ENCODE peak calls at places on chromosomes 12 and 14, in four cellular contexts. One of them, this sample, is unnamed.

GRCh38 chr12:46657416-46658411 is 168.1 kb downstream of the SLC38A4 start:
- DNase-seq in HepG2: no peak
- DNase-seq in K562: peak
- DNase-seq in WTC11: no peak
- DNase-seq in this sample: no peak

GRCh38 chr14:22151091-22151490 is 437.9 kb downstream of the DAD1 start:
- DNase-seq in K562: no peak
- DNase-seq in HepG2: no peak
- DNase-seq in WTC11: no peak
- DNase-seq in this sample: no peak

GRCh38 chr14:104280902-104281767 is 142.7 kb downstream of the KIF26A start:
- DNase-seq in WTC11: peak
- DNase-seq in K562: no peak
- DNase-seq in HepG2: no peak
- DNase-seq in this sample: no peak

GRCh38 chr12:106739815-106740552 is 34.5 kb upstream of the RIC8B start:
- DNase-seq in K562: peak
- DNase-seq in HepG2: no peak
- DNase-seq in WTC11: no peak
- DNase-seq in this sample: no peak

GRCh38 chr14:64758025-64758521 is 53.8 kb downstream of the PLEKHG3 start:
- DNase-seq in WTC11: no peak
- DNase-seq in HepG2: no peak
- DNase-seq in K562: no peak
- DNase-seq in this sample: no peak

GRCh38 chr14:74240794-74241610 is 1.8 kb downstream of the VSX2 start:
- DNase-seq in HepG2: no peak
- DNase-seq in WTC11: peak
- DNase-seq in K562: no peak
- DNase-seq in this sample: peak

GRCh38 chr14:22650960-22651521 is 6.9 kb upstream of the OR6J1 start:
- DNase-seq in WTC11: no peak
- DNase-seq in HepG2: no peak
- DNase-seq in K562: peak
- DNase-seq in this sample: no peak

GRCh38 chr14:34324363-34324795 is 137.7 kb downstream of the SPTSSA start:
- DNase-seq in WTC11: no peak
- DNase-seq in HepG2: peak
- DNase-seq in K562: peak
- DNase-seq in this sample: peak

GRCh38 chr14:92914087-92914656 is 8.8 kb upstream of the CHGA start:
- DNase-seq in WTC11: peak
- DNase-seq in K562: peak
- DNase-seq in HepG2: peak
- DNase-seq in this sample: no peak

GRCh38 chr14:92603309-92604257 is 90.0 kb downstream of the RIN3 start:
- DNase-seq in HepG2: no peak
- DNase-seq in WTC11: no peak
- DNase-seq in K562: no peak
- DNase-seq in this sample: no peak

GRCh38 chr12:571795-572531 is 91.3 kb downstream of the NINJ2 start:
- DNase-seq in K562: no peak
- DNase-seq in WTC11: no peak
- DNase-seq in HepG2: peak
- DNase-seq in this sample: no peak

GRCh38 chr14:105387530-105387922 is 10.8 kb upstream of the TEX22 start:
- DNase-seq in HepG2: no peak
- DNase-seq in K562: no peak
- DNase-seq in WTC11: no peak
- DNase-seq in this sample: no peak

GRCh38 chr14:99636487-99636886 is 8.4 kb upstream of the HHIPL1 start:
- DNase-seq in HepG2: no peak
- DNase-seq in WTC11: no peak
- DNase-seq in K562: no peak
- DNase-seq in this sample: no peak

GRCh38 chr14:101944451-101944850 is 19.9 kb upstream of the DYNC1H1 start:
- DNase-seq in WTC11: no peak
- DNase-seq in HepG2: no peak
- DNase-seq in K562: no peak
- DNase-seq in this sample: no peak

GRCh38 chr14:70735043-70735442 is 74.3 kb downstream of the MAP3K9 start:
- DNase-seq in K562: no peak
- DNase-seq in HepG2: no peak
- DNase-seq in WTC11: no peak
- DNase-seq in this sample: peak

GRCh38 chr12:30021046-30021833 is 237.5 kb upstream of the TMTC1 start:
- DNase-seq in WTC11: no peak
- DNase-seq in HepG2: no peak
- DNase-seq in K562: no peak
- DNase-seq in this sample: no peak

GRCh38 chr12:116892318-116892717 is 11.1 kb upstream of the HRK start:
- DNase-seq in K562: peak
- DNase-seq in WTC11: no peak
- DNase-seq in HepG2: no peak
- DNase-seq in this sample: no peak

GRCh38 chr14:100790785-100791667 is 34.9 kb upstream of the MEG3 start:
- DNase-seq in HepG2: no peak
- DNase-seq in K562: peak
- DNase-seq in WTC11: no peak
- DNase-seq in this sample: no peak

GRCh38 chr12:96233168-96233567 is 39.0 kb downstream of the ELK3 start:
- DNase-seq in HepG2: no peak
- DNase-seq in K562: no peak
- DNase-seq in WTC11: no peak
- DNase-seq in this sample: no peak

GRCh38 chr12:41141076-41141475 is 47.0 kb upstream of the PDZRN4 start:
- DNase-seq in HepG2: no peak
- DNase-seq in K562: no peak
- DNase-seq in WTC11: no peak
- DNase-seq in this sample: no peak

GRCh38 chr14:101232340-101233015 is 328.8 kb upstream of the DIO3 start:
- DNase-seq in WTC11: no peak
- DNase-seq in HepG2: no peak
- DNase-seq in K562: no peak
- DNase-seq in this sample: no peak

GRCh38 chr12:121738340-121738858 is 25.8 kb downstream of the TMEM120B start:
- DNase-seq in K562: peak
- DNase-seq in WTC11: no peak
- DNase-seq in HepG2: no peak
- DNase-seq in this sample: peak

GRCh38 chr14:43479751-43480150 is 1027.3 kb downstream of the FSCB start:
- DNase-seq in K562: no peak
- DNase-seq in HepG2: no peak
- DNase-seq in WTC11: no peak
- DNase-seq in this sample: no peak
- TF ChIP-seq FOXJ3 in K562: no peak
- TF ChIP-seq FOXJ3 in HepG2: no peak
- TF ChIP-seq FOXJ3 in WTC11: no peak
- TF ChIP-seq FOXJ3 in this sample: no peak

GRCh38 chr12:54009171-54010052 is 627 bp downstream of the HOXC8 start:
- DNase-seq in WTC11: no peak
- DNase-seq in K562: no peak
- DNase-seq in HepG2: no peak
- DNase-seq in this sample: peak

GRCh38 chr12:54010972-54011664 is 2.3 kb downstream of the HOXC8 start:
- DNase-seq in K562: no peak
- DNase-seq in HepG2: no peak
- DNase-seq in WTC11: no peak
- DNase-seq in this sample: no peak

GRCh38 chr12:54008260-54008552 is 579 bp upstream of the HOXC8 start:
- DNase-seq in HepG2: no peak
- DNase-seq in WTC11: no peak
- DNase-seq in K562: no peak
- DNase-seq in this sample: no peak

GRCh38 chr12:54011665-54012532 is 3.1 kb downstream of the HOXC8 start:
- DNase-seq in WTC11: no peak
- DNase-seq in K562: peak
- DNase-seq in HepG2: no peak
- DNase-seq in this sample: no peak

GRCh38 chr12:54010053-54010971 is 1.5 kb downstream of the HOXC8 start:
- DNase-seq in WTC11: no peak
- DNase-seq in HepG2: no peak
- DNase-seq in K562: no peak
- DNase-seq in this sample: no peak
- TF ChIP-seq FOXJ3 in WTC11: no peak
- TF ChIP-seq FOXJ3 in HepG2: no peak
- TF ChIP-seq FOXJ3 in K562: no peak
- TF ChIP-seq FOXJ3 in this sample: no peak

GRCh38 chr14:63203618-63204406 is 431 bp upstream of the RHOJ start:
- DNase-seq in HepG2: peak
- DNase-seq in WTC11: peak
- DNase-seq in K562: peak
- DNase-seq in this sample: peak
- TF ChIP-seq FOXJ3 in HepG2: peak
- TF ChIP-seq FOXJ3 in WTC11: no peak
- TF ChIP-seq FOXJ3 in K562: no peak
- TF ChIP-seq FOXJ3 in this sample: no peak

GRCh38 chr12:110281549-110282342 is 699 bp downstream of the ATP2A2 start:
- DNase-seq in WTC11: peak
- DNase-seq in K562: peak
- DNase-seq in HepG2: no peak
- DNase-seq in this sample: peak

GRCh38 chr12:110282343-110282860 is 1.4 kb downstream of the ATP2A2 start:
- DNase-seq in WTC11: no peak
- DNase-seq in K562: no peak
- DNase-seq in HepG2: no peak
- DNase-seq in this sample: no peak

GRCh38 chr12:110280784-110281548 is at the start of gene ATP2A2:
- DNase-seq in WTC11: peak
- DNase-seq in HepG2: peak
- DNase-seq in K562: peak
- DNase-seq in this sample: peak

GRCh38 chr12:110284597-110284996 is 3.5 kb downstream of the ATP2A2 start:
- DNase-seq in WTC11: no peak
- DNase-seq in HepG2: no peak
- DNase-seq in K562: no peak
- DNase-seq in this sample: no peak

DNA sequence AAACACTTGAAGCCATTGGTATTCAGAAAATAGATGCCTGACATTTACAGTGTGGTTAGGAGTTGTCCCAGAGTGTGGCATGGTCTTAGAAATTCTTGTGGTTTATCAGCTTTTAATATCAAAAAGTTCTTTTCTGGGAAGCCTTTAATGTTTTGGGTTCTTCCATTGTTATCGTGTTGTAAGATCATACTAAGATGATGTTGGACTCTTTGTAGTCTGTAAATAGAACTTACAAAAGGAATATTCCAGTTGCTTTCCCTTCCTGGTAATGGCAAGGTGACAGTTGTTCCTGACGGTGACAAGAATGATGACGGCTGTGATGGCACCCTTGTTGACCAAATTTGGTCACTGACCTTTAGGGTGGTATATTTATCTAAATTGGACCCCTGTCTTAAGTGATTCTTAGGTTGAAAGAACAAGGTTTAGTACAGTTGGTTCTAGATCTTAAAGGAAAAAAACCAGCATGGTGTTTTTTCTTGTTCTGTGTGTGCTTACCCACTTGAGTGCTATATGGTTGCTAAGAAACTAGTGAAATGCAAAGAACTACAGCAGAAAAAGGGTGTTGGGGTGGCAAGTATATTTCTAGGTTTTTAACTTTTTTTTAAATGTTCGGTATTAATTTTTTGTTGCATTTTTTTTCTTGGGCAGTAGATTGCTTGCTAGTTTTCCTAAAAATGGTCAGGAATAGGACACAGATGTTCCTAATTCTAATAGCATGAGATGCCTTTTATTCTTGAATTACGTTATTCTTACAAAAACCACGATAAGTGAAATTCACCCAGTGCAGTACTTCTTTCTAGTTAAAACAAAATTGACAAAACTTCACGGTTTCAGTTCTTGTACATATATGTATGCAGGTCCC is 2.1 kb downstream of the ATP2A2 start:
- DNase-seq in WTC11: no peak
- DNase-seq in K562: no peak
- DNase-seq in HepG2: no peak
- DNase-seq in this sample: no peak
- TF ChIP-seq FOXJ3 in WTC11: no peak
- TF ChIP-seq FOXJ3 in K562: no peak
- TF ChIP-seq FOXJ3 in HepG2: no peak
- TF ChIP-seq FOXJ3 in this sample: no peak

DNA sequence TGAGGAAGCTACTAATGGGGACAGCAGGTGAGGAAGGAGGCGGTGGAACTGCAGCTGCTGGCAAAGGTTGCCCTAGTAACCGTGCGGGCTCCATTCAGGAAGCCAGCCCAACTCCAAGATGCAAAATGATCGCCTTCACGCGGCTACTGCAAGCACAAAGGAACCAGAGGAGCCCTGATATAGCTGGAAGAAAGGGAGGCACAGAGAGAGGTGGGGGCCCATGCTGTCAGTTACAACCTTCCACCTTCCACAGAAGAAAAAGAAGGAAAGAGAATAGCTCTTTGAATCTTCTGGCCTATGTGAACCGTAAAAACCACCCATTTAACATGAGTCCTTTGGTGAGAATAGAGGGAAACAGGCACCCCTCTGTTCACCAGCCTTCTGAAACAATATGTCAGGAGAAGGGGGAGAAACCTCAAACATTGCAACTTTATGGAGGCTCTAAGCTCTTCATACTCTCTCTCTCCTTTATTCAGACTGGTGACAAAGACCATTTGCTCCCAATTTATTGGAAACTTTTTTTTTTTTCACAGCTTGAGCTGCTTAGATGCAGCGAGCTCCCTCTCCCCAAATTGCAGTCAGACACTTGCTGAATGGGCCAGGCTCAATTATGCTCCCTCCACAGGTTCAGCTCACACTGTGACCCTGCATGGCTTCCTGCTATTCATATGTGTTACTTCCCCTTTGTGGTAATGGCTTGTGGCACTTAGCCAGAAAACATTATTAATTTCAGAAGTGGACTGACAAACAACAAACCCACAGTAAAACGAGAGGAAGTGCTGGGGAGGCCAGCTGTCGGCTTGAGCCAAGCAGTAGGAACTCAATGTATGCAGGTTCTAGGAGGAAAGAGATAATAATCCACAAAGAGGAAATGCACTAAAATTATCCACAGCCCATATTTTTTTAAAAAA is 6.2 kb downstream of the DUSP6 start:
- DNase-seq in K562: peak
- DNase-seq in WTC11: peak
- DNase-seq in HepG2: no peak
- DNase-seq in this sample: peak
- TF ChIP-seq FOXJ3 in K562: no peak
- TF ChIP-seq FOXJ3 in WTC11: no peak
- TF ChIP-seq FOXJ3 in HepG2: no peak
- TF ChIP-seq FOXJ3 in this sample: peak

GRCh38 chr12:6957741-6958608 is 6.8 kb downstream of the PTPN6 start:
- DNase-seq in K562: no peak
- DNase-seq in HepG2: no peak
- DNase-seq in WTC11: no peak
- DNase-seq in this sample: no peak
- TF ChIP-seq FOXJ3 in K562: no peak
- TF ChIP-seq FOXJ3 in HepG2: no peak
- TF ChIP-seq FOXJ3 in WTC11: no peak
- TF ChIP-seq FOXJ3 in this sample: no peak

DNA sequence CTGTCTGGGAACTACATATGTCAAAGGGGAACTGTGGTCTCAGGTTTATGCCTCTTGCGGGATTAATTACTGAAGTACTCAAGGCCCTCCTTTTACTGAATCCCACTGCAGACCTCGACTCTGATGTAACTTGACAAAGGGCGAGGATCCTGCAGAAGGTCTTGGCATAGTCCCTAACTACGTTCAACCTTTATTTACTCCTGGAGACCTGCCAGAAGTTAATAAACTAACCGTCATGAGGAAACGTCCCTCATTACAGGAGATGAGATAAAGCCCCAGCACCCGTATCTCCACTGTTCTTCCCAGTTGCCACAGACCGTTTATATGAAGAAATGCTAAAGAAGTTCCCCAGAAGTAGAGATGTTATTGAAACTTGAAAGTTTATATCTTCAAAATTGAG is 190.9 kb downstream of the ETV6 start:
- DNase-seq in K562: peak
- DNase-seq in HepG2: no peak
- DNase-seq in WTC11: no peak
- DNase-seq in this sample: no peak
- TF ChIP-seq FOXJ3 in K562: no peak
- TF ChIP-seq FOXJ3 in HepG2: no peak
- TF ChIP-seq FOXJ3 in WTC11: no peak
- TF ChIP-seq FOXJ3 in this sample: no peak

This sample was measured in SK-N-SH.